ENCODE peak calls at places on chromosomes 1 and 21, in six cellular contexts. D is NB4; U is NCI-H345; P is stimulated activated CD4-positive, alpha-beta T cell treated with anti-CD3 and anti-CD28 coated beads, Interleukin-12 subunit alpha, Interleukin-12 subunit beta, amount 100 ng/mL, for 48 hours; T is bronchial epithelial cell; H is CD4-positive, alpha-beta memory T cell. K is an unnamed sample.

GRCh38 chr1:151806170-151806569 is 951 bp upstream of the LINGO4 start:
- DNase-seq in T (no peak), P (no peak), U (no peak), H (no peak), D (no peak), K (no peak)

GRCh38 chr1:221839794-221840395 is 98.0 kb upstream of the DUSP10 start:
- DNase-seq in T (peak; percentile 99), U (no peak), D (peak; percentile 45), H (peak; percentile 17), P (peak; percentile 69), K (peak; percentile 54)

GRCh38 chr1:227922501-227923352 is 25.0 kb downstream of the WNT9A start:
- DNase-seq in U (no peak), H (no peak), P (no peak), D (no peak), T (no peak), K (no peak)

GRCh38 chr1:200867018-200867811 is 5.6 kb upstream of the GPR25 start:
- DNase-seq in H (no peak), D (no peak), T (no peak), U (no peak), P (no peak), K (no peak)

GRCh38 chr21:25240974-25241373 is 366.3 kb downstream of the MRPL39 start:
- DNase-seq in P (no peak), H (no peak), T (no peak), U (no peak), D (no peak), K (no peak)

GRCh38 chr21:14688412-14688811 is 142.3 kb upstream of the SAMSN1 start:
- DNase-seq in T (no peak), P (no peak), H (no peak), U (no peak), D (no peak), K (no peak)

GRCh38 chr21:36926989-36927695 is 39.3 kb downstream of the HLCS start:
- DNase-seq in P (no peak), H (no peak), U (no peak), T (no peak), D (no peak), K (no peak)

GRCh38 chr21:30994917-30995316 is 43.4 kb downstream of the KRTAP19-8 start:
- DNase-seq in U (no peak), D (no peak), T (no peak), H (no peak), P (no peak), K (no peak)

GRCh38 chr1:119286587-119287181 is 81.9 kb upstream of the HAO2 start:
- DNase-seq in D (peak; percentile 53), U (peak; percentile 57), H (peak; percentile 2), T (peak; percentile 60), P (no peak), K (no peak)

GRCh38 chr1:28056129-28056925 is 32.1 kb downstream of the EYA3 start:
- DNase-seq in H (peak; percentile 45), D (peak; percentile 79), P (peak; percentile 60), T (peak; percentile 65), U (peak; percentile 21), K (no peak)

GRCh38 chr1:223492044-223492443 is 98.8 kb downstream of the CCDC185 start:
- DNase-seq in T (peak; percentile 63), H (no peak), D (no peak), P (no peak), U (no peak), K (peak; percentile 66)

GRCh38 chr1:110200666-110201065 is 9.4 kb upstream of the KCNC4 start:
- DNase-seq in P (no peak), D (no peak), U (no peak), T (no peak), H (no peak), K (no peak)

GRCh38 chr1:167221126-167221803 is 579 bp downstream of the POU2F1 start:
- DNase-seq in U (peak; percentile 45), D (no peak), P (peak; percentile 20), H (peak; percentile 7), T (no peak), K (no peak)

GRCh38 chr1:169618367-169618766 is 11.6 kb downstream of the SELP start:
- DNase-seq in U (no peak), H (no peak), D (no peak), T (peak; percentile 15), P (no peak), K (no peak)

GRCh38 chr1:12436817-12437599 is 181.0 kb downstream of the DHRS3 start:
- DNase-seq in D (peak; percentile 41), U (no peak), P (no peak), H (no peak), T (peak; percentile 96), K (no peak)

GRCh38 chr1:29379438-29380073 is 143.2 kb downstream of the PTPRU start:
- DNase-seq in D (peak; percentile 69), U (peak; percentile 20), H (no peak), T (peak; percentile 44), P (no peak), K (no peak)

GRCh38 chr1:3541465-3541864 is 69.8 kb downstream of the MEGF6 start:
- DNase-seq in P (no peak), T (no peak), D (no peak), H (no peak), U (no peak), K (no peak)

GRCh38 chr1:10909697-10910489 is 102.6 kb upstream of the TARDBP start:
- DNase-seq in P (peak; percentile 67), D (peak; percentile 80), H (peak; percentile 64), U (peak; percentile 35), T (peak; percentile 25), K (no peak)

GRCh38 chr1:60227581-60228252 is 154.1 kb upstream of the C1orf87 start:
- DNase-seq in T (peak; percentile 79), H (no peak), P (no peak), D (no peak), U (no peak), K (no peak)

GRCh38 chr1:214840366-214840765 is 237.4 kb downstream of the CENPF start:
- DNase-seq in U (no peak), H (no peak), T (no peak), D (no peak), P (no peak), K (no peak)

GRCh38 chr1:24199291-24199900 is 12.3 kb upstream of the IFNLR1 start:
- DNase-seq in T (peak; percentile 47), D (peak; percentile 70), U (peak; percentile 64), H (peak; percentile 80), P (peak; percentile 59), K (peak; percentile 40)